ENCODE peak calls at places on chromosomes 4 and X, in ten cellular contexts. M is body of pancreas, N is tibial nerve, A is suprapubic skin, V is upper lobe of left lung, D is K562, E is adrenal gland, Z is heart left ventricle, W is A549, T is stomach. J is an unnamed sample.

GRCh38 chrX:41110801-41111625 is 25.8 kb downstream of the USP9X start:
- DNase-seq in M (no peak), N (no peak), A (no peak), V (no peak), D (peak; percentile 13), E (no peak), Z (no peak), W (no peak), T (no peak), J (no peak)

GRCh38 chr4:37767546-37767945 is 58.9 kb upstream of the PGM2 start:
- DNase-seq in M (peak; percentile 75), N (peak; percentile 43), A (peak; percentile 72), V (no peak), D (no peak), E (peak; percentile 74), Z (peak; percentile 77), W (no peak), T (peak; percentile 77), J (peak; percentile 56)

GRCh38 chrX:39866229-39866628 is 231.5 kb downstream of the BCOR start:
- DNase-seq in M (no peak), N (no peak), A (no peak), V (no peak), D (no peak), E (no peak), Z (no peak), W (no peak), T (no peak), J (no peak)

GRCh38 chr4:42718336-42718735 is 61.4 kb upstream of the ATP8A1 start:
- DNase-seq in M (no peak), N (no peak), A (no peak), V (no peak), D (no peak), E (no peak), Z (no peak), W (no peak), T (no peak), J (no peak)

GRCh38 chr4:40453912-40454311 is 118.8 kb downstream of the CHRNA9 start:
- DNase-seq in M (no peak), N (no peak), A (no peak), V (no peak), D (no peak), E (no peak), Z (no peak), W (no peak), T (no peak), J (no peak)

GRCh38 chr4:110198472-110199419 is at the start of gene ELOVL6:
- DNase-seq in M (peak; percentile 37), N (peak; percentile 56), A (peak; percentile 80), V (peak; percentile 86), D (peak; percentile 96), E (peak; percentile 80), Z (peak; percentile 69), W (peak; percentile 73), T (peak; percentile 56), J (peak; percentile 87)

GRCh38 chr4:7428261-7429068 is 6.3 kb downstream of the PSAPL1 start:
- DNase-seq in M (peak; percentile 8), N (no peak), A (peak; percentile 40), V (no peak), D (no peak), E (no peak), Z (no peak), W (no peak), T (peak; percentile 16), J (peak; percentile 19)

GRCh38 chr4:48015216-48015615 is 1.3 kb downstream of the CNGA1 start:
- DNase-seq in M (no peak), N (no peak), A (no peak), V (no peak), D (no peak), E (no peak), Z (no peak), W (no peak), T (no peak), J (no peak)

GRCh38 chrX:115622534-115622933 is 61.6 kb downstream of the PLS3 start:
- DNase-seq in M (no peak), N (no peak), A (no peak), V (no peak), D (no peak), E (no peak), Z (no peak), W (no peak), T (no peak), J (no peak)

DNA sequence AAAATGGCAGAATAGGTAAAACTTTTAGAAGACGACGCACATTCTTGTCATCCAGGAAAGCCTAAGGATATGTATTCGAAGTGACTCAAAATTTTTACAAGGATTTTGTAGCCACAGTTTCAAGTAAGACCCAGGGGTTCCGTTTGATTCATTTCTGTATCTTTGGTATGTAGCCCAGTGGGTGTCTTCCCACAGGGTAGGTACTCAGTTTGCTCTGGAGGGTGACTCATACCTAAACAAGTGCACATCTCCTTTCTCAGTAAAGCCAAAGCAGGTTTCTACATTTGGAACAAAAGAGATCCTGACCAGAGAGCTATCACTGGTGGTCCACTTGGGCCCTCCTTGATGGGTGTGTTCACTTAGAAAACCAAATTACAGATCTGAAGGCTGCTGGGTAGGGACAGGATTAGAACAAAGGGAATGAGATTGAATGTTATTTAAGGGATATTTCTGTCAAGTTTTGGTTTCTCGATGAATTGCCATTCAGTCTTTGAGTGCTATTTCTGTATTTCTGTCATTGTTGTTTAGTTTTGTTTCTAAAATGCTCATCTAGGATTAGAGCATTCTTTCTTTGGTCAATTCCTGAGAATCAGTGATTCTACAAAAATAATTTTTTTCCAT is 56.1 kb downstream of the PLS3 start:
- DNase-seq in M (no peak), N (no peak), A (no peak), V (no peak), D (no peak), E (no peak), Z (no peak), W (peak; percentile 85), T (no peak), J (no peak)
- H3K27ac ChIP-seq in M (no peak overlapping the region), N (peak overlapping the region; percentile 77), A (peak overlapping the region; percentile 14), V (peak overlapping the region; percentile 57), D (no peak overlapping the region), E (no peak overlapping the region), Z (no peak overlapping the region), W (peak overlapping the region; percentile 88), T (peak overlapping the region; percentile 60), J (peak overlapping the region; percentile 30)

GRCh38 chrX:48521353-48522243 is at the start of gene EBP:
- DNase-seq in M (peak; percentile 91), N (peak; percentile 84), A (peak; percentile 93), V (peak; percentile 96), D (peak; percentile 98), E (peak; percentile 95), Z (peak; percentile 93), W (peak; percentile 94), T (peak; percentile 92), J (peak; percentile 91)
- TF ChIP-seq POLR2A in M (peak; percentile 75), N (no peak), A (peak; percentile 43), V (no peak), D (peak; percentile 77), E (peak; percentile 80), Z (peak; percentile 49), W (peak; percentile 35), T (no peak), J (peak; percentile 86)

DNA sequence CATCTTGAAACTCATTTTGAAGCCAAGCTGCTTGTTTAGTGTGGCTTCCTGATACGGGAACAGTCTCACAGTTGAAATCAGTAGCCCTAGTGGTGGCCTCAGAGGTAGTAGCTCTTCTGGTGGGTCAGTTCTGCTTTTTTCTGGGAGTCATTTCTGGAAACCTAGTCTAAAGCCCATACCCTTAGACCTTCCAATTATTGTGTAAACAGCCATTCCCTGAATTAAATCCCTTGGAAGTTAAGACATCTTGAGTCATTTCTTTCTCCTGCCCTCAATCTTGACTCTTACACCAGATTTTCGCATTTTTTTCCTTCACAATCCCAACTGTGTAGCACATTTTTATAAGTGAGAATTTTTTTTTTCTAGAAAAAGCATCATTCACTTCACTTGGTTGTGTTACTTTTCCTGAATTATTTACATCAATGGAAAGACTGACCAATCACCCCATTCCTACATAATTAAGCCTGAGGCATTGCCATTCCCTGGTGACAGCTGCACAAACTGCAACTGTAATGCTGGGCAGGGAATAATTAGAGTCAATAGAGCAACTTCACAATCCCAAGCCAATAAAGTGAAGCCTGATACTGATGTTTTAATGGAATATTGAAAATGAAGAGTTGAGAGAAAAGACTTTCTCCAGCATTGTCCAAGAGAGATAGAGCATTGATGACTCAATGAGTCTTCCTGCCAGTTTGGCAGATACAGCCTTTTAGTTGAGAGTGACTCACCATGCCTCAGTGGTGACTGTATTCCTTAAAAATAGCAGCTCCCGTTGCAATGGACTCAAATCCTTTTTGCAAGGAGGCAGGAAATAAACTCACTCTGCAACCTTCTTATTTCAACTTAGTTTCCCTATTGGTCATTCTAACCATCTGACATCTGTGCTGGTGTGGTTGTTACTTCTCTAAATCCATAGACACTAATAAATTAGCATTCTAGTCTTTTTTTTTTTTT is 13.0 kb upstream of the SEPSECS start:
- DNase-seq in M (no peak), N (peak; percentile 52), A (no peak), V (no peak), D (peak; percentile 63), E (peak; percentile 86), Z (peak; percentile 37), W (peak; percentile 72), T (no peak), J (no peak)
- TF ChIP-seq CTCF in M (no peak), N (no peak), A (no peak), V (no peak), D (no peak), E (peak; percentile 19), Z (no peak), W (no peak), T (no peak), J (no peak)

GRCh38 chr4:158781963-158782362 is 13.1 kb downstream of the FNIP2 start:
- DNase-seq in M (no peak), N (no peak), A (no peak), V (no peak), D (no peak), E (no peak), Z (no peak), W (no peak), T (no peak), J (no peak)

GRCh38 chr4:158787718-158788441 is 19.1 kb downstream of the FNIP2 start:
- DNase-seq in M (no peak), N (no peak), A (no peak), V (no peak), D (peak; percentile 79), E (no peak), Z (no peak), W (no peak), T (no peak), J (no peak)

GRCh38 chr4:158786155-158786581 is 17.3 kb downstream of the FNIP2 start:
- DNase-seq in M (no peak), N (no peak), A (no peak), V (no peak), D (no peak), E (no peak), Z (no peak), W (no peak), T (no peak), J (no peak)

GRCh38 chr4:158782539-158783360 is 13.9 kb downstream of the FNIP2 start:
- DNase-seq in M (peak; percentile 25), N (no peak), A (no peak), V (no peak), D (no peak), E (no peak), Z (no peak), W (no peak), T (no peak), J (no peak)

DNA sequence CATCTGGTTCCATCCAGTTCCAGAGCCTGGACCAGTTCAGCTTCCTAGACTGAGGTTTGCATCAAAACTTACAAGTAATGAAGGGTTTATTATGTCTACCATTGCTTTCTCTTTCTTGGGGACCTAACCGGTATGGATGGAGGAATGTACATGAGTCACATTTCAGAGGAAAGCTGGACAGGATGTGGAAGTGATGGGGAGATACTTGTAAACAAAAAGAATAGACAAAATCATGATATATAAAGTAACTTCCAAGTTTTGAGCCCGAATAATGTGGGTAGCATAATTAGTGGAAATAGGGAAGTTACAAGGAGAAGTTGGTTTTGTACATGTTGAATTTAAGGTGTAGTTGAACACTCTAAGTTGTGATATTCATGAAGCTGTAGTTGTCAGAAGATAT is 14.9 kb downstream of the FNIP2 start:
- DNase-seq in M (no peak), N (no peak), A (no peak), V (no peak), D (no peak), E (no peak), Z (no peak), W (no peak), T (no peak), J (no peak)
- H3K27ac ChIP-seq in M (peak overlapping the region; percentile 31), N (no peak overlapping the region), A (no peak overlapping the region), V (peak overlapping the region; percentile 38), D (no peak overlapping the region), E (no peak overlapping the region), Z (no peak overlapping the region), W (no peak overlapping the region), T (peak overlapping the region; percentile 31), J (peak overlapping the region; percentile 73)